ENCODE peak calls at places on chromosomes 3 and 15, in seven cellular contexts. E is endothelial cell of umbilical vein, N is GM23338, V is SK-N-SH, C is breast epithelium, B is HL-60, U is Panc1. X is an unnamed sample.

GRCh38 chr3:195886181-195887141 is 21.9 kb downstream of the TNK2 start:
- DNase-seq in E (peak; percentile 90), N (no peak), V (no peak), C (no peak), B (no peak), U (no peak), X (no peak)

GRCh38 chr3:67433109-67433508 is 221.3 kb downstream of the SUCLG2 start:
- DNase-seq in E (no peak), N (no peak), V (no peak), C (no peak), B (no peak), U (no peak), X (no peak)

GRCh38 chr3:79057756-79058155 is 710.0 kb downstream of the ROBO1 start:
- DNase-seq in E (no peak), N (no peak), V (no peak), C (no peak), B (no peak), U (no peak), X (no peak)

GRCh38 chr3:179957264-179957845 is 79.4 kb downstream of the PEX5L start:
- DNase-seq in E (no peak), N (no peak), V (no peak), C (no peak), B (peak; percentile 18), U (no peak), X (no peak)

GRCh38 chr3:162489853-162490252 is 993.2 kb downstream of the OTOL1 start:
- DNase-seq in E (no peak), N (peak; percentile 31), V (no peak), C (no peak), B (no peak), U (no peak), X (no peak)

GRCh38 chr15:48718646-48719045 is 73.1 kb upstream of the FBN1 start:
- DNase-seq in E (no peak), N (no peak), V (no peak), C (no peak), B (no peak), U (no peak), X (no peak)

GRCh38 chr3:10357592-10358308 is 36.8 kb upstream of the SEC13 start:
- DNase-seq in E (no peak), N (no peak), V (no peak), C (no peak), B (peak; percentile 76), U (no peak), X (no peak)

GRCh38 chr3:78101363-78101762 is 1061.5 kb downstream of the ROBO2 start:
- DNase-seq in E (no peak), N (no peak), V (no peak), C (no peak), B (no peak), U (no peak), X (no peak)

GRCh38 chr3:187005827-187006481 is 75.6 kb downstream of the ST6GAL1 start:
- DNase-seq in E (no peak), N (no peak), V (no peak), C (no peak), B (peak; percentile 82), U (no peak), X (no peak)

GRCh38 chr3:170307998-170308398 is 49.5 kb upstream of the SKIL start:
- DNase-seq in E (no peak), N (peak; percentile 15), V (no peak), C (no peak), B (no peak), U (no peak), X (no peak)

GRCh38 chr3:60809857-60810256 is 441.4 kb downstream of the FHIT start:
- DNase-seq in E (no peak), N (no peak), V (no peak), C (no peak), B (no peak), U (no peak), X (no peak)

GRCh38 chr3:111591555-111591954 is 3.6 kb downstream of the ZBED2 start:
- DNase-seq in E (no peak), N (no peak), V (no peak), C (no peak), B (no peak), U (no peak), X (no peak)

GRCh38 chr3:52244061-52244628 is 1.4 kb upstream of the PPM1M start:
- DNase-seq in E (peak; percentile 62), N (no peak), V (no peak), C (no peak), B (peak; percentile 92), U (no peak), X (no peak)

GRCh38 chr3:112405845-112406244 is 72.9 kb downstream of the CD200 start:
- DNase-seq in E (no peak), N (no peak), V (no peak), C (no peak), B (peak; percentile 12), U (no peak), X (no peak)

GRCh38 chr3:58683001-58683845 is 16.6 kb upstream of the FAM3D start:
- DNase-seq in E (no peak), N (no peak), V (no peak), C (no peak), B (no peak), U (no peak), X (no peak)

GRCh38 chr3:106161236-106161635 is 292.4 kb upstream of the CBLB start:
- DNase-seq in E (no peak), N (peak; percentile 11), V (no peak), C (no peak), B (no peak), U (no peak), X (no peak)

GRCh38 chr15:31278056-31278445 is 48.6 kb upstream of the KLF13 start:
- DNase-seq in E (no peak), N (no peak), V (peak; percentile 9), C (peak; percentile 12), B (no peak), U (no peak), X (peak; percentile 2)

GRCh38 chr15:69424001-69424400 is 9.9 kb downstream of the KIF23 start:
- DNase-seq in E (no peak), N (no peak), V (no peak), C (no peak), B (no peak), U (no peak), X (no peak)

DNA sequence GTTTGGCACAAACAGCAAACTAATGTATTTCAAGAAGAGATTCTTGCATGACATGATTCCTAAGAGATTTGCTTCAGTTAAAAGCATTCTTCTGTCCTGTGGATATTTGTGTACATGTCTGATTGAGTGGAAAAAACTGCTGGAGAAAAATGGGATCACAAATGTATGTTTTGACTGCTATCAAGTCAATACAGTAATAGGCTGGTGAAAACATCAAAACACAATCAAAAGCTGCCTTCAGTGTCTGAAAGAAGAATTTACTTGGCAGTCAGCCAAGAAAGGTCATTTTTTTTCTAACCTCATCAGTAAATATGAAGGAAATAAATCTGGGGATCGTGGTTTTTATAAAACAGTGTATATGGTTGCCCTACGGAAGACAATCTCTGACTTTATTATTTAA is 1214.8 kb downstream of the NSUN3 start:
- DNase-seq in E (peak; percentile 7), N (no peak), V (no peak), C (no peak), B (no peak), U (no peak), X (no peak)
- TF ChIP-seq POLR2AphosphoS5 in E (no peak), N (no peak), V (no peak), C (no peak), B (no peak), U (no peak), X (no peak)

GRCh38 chr3:141578197-141578596 is 91.4 kb downstream of the RASA2 start:
- DNase-seq in E (no peak), N (no peak), V (no peak), C (no peak), B (no peak), U (no peak), X (no peak)

GRCh38 chr3:141575879-141576743 is 89.3 kb downstream of the RASA2 start:
- DNase-seq in E (peak; percentile 43), N (peak; percentile 49), V (peak; percentile 16), C (no peak), B (no peak), U (no peak), X (no peak)

GRCh38 chr3:141576744-141577052 is 89.9 kb downstream of the RASA2 start:
- DNase-seq in E (no peak), N (no peak), V (no peak), C (no peak), B (no peak), U (no peak), X (no peak)
- TF ChIP-seq CTCF in E (no peak), N (no peak), V (peak; percentile 1), C (no peak), B (no peak), U (peak; percentile 42), X (no peak)

GRCh38 chr15:34582461-34583357 is 742 bp downstream of the GOLGA8B start:
- DNase-seq in E (peak; percentile 42), N (peak; percentile 40), V (peak; percentile 82), C (no peak), B (peak; percentile 44), U (no peak), X (no peak)

GRCh38 chr15:34584321-34584668 is 844 bp upstream of the GOLGA8B start:
- DNase-seq in E (no peak), N (peak; percentile 22), V (no peak), C (no peak), B (no peak), U (no peak), X (no peak)

GRCh38 chr15:34583399-34584320 is at the start of gene GOLGA8B:
- DNase-seq in E (peak; percentile 54), N (peak; percentile 86), V (peak; percentile 93), C (no peak), B (peak; percentile 77), U (peak; percentile 25), X (peak; percentile 68)

GRCh38 chr15:34584996-34585395 is 1.5 kb upstream of the GOLGA8B start:
- DNase-seq in E (no peak), N (no peak), V (no peak), C (no peak), B (no peak), U (no peak), X (no peak)

DNA sequence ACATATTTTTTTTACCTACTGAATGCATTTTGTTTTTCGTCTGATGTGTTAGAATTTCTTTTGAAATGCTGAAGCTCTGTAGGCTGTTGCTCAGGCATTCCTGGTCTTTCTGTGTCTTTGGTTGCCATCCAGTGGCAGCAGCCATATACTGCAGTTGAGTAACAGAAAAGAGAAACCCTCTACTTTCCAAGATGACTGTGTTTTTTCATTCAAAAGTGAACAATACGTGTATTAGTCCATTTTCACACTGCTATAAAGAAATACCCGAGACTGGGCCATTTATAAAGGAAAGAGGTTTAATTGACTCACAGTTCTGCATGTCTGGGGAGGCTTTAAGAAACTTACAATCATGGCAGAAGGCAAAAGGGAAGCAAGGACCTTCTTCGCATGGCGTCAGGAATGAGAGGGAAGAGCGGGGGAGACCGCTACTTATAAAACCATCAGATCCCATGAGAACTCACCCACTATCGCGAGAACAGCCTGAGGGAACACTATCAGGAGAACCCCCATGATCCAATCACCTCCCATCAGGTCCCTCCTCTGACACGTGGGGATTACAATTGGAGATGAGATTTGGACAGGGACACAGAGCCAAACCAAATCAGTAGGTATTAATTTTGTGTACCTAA is 4.7 kb upstream of the GOLGA8B start:
- DNase-seq in E (peak; percentile 74), N (peak; percentile 82), V (peak; percentile 71), C (peak; percentile 55), B (peak; percentile 76), U (peak; percentile 56), X (peak; percentile 39)
- TF ChIP-seq POLR2AphosphoS5 in E (no peak), N (peak; percentile 54), V (peak; percentile 93), C (peak; percentile 44), B (peak; percentile 63), U (peak; percentile 53), X (no peak)

DNA sequence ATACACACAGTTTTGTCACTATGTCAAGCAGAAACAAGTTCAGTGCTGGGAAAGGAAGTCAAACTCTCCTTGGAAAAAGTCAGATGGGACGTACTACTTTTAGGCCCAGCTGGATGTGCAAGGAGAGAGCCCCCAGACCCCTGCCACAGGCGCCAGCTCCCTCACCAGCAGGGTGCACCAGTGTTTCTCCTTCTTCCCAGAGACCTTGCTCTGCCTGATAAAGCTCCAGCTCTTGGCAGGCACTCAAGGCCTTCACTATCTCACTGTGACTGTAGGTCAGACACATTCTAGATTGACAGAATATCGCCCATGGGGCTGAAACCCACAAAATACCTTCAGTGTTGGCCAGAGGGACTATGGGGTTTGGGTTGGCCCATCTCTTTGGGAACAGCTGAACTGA is 54.8 kb upstream of the CHRNB4 start:
- DNase-seq in E (no peak), N (peak; percentile 36), V (no peak), C (no peak), B (no peak), U (no peak), X (no peak)
- TF ChIP-seq CTCF in E (no peak), N (peak; percentile 45), V (no peak), C (no peak), B (no peak), U (no peak), X (no peak)